ENCODE peak calls at places on chromosomes 7 and 10, in six cellular contexts. G is left ventricle myocardium inferior, R is spleen, D is breast epithelium, C is heart right ventricle, J is fibroblast of lung. W is an unnamed sample.

GRCh38 chr10:21355591-21356011 is 169.9 kb downstream of the SKIDA1 start:
- DNase-seq in G (no peak), D (no peak), J (no peak), R (no peak), C (no peak), W (no peak)

GRCh38 chr10:36181421-36181820 is 539.3 kb upstream of the FZD8 start:
- DNase-seq in J (peak; percentile 34), C (no peak), G (no peak), D (no peak), R (no peak), W (no peak)

GRCh38 chr7:66928388-66928787 is 7.4 kb downstream of the TMEM248 start:
- DNase-seq in J (peak; percentile 16), R (no peak), G (peak; percentile 22), D (no peak), C (peak; percentile 17), W (no peak)

GRCh38 chr7:129780257-129781127 is 169.0 kb downstream of the NRF1 start:
- DNase-seq in R (peak; percentile 83), J (no peak), D (peak; percentile 78), G (no peak), C (no peak), W (no peak)

GRCh38 chr10:11302181-11302580 is 284.5 kb downstream of the CELF2 start:
- DNase-seq in R (no peak), D (no peak), J (no peak), C (no peak), G (no peak), W (no peak)

GRCh38 chr10:124916098-124916584 is 25.8 kb upstream of the ZRANB1 start:
- DNase-seq in R (no peak), J (peak; percentile 32), D (no peak), C (no peak), G (no peak), W (no peak)

GRCh38 chr10:89369142-89370105 is 8.4 kb upstream of the IFIT1B start:
- DNase-seq in G (no peak), J (peak; percentile 75), C (no peak), R (no peak), D (no peak), W (no peak)

GRCh38 chr10:12954866-12955265 is 46.6 kb downstream of the CCDC3 start:
- DNase-seq in R (no peak), G (no peak), D (no peak), C (no peak), J (no peak), W (no peak)

GRCh38 chr7:134120405-134120804 is 6.7 kb upstream of the LRGUK start:
- DNase-seq in D (no peak), C (no peak), J (peak; percentile 4), R (no peak), G (no peak), W (peak; percentile 39)

GRCh38 chr10:133158756-133159610 is 1.0 kb upstream of the KNDC1 start:
- DNase-seq in C (no peak), D (no peak), G (no peak), R (peak; percentile 75), J (no peak), W (no peak)

GRCh38 chr10:15280462-15280861 is 90.6 kb downstream of the FAM171A1 start:
- DNase-seq in D (no peak), G (no peak), J (no peak), C (no peak), R (no peak), W (no peak)

GRCh38 chr7:106367664-106368063 is 82.9 kb upstream of the NAMPT start:
- DNase-seq in D (no peak), G (no peak), R (no peak), J (no peak), C (no peak), W (no peak)

GRCh38 chr10:1581189-1581588 is 156.1 kb downstream of the ADARB2 start:
- DNase-seq in J (no peak), G (no peak), R (no peak), D (no peak), C (no peak), W (no peak)

GRCh38 chr7:148079206-148079605 is 511.4 kb upstream of the C7orf33 start:
- DNase-seq in J (no peak), R (no peak), C (no peak), D (no peak), G (no peak), W (no peak)

GRCh38 chr7:17126413-17127374 is 171.8 kb upstream of the AHR start:
- DNase-seq in C (no peak), J (no peak), R (no peak), D (no peak), G (no peak), W (no peak)

GRCh38 chr10:73529089-73529832 is 33.4 kb upstream of the PPP3CB start:
- DNase-seq in D (peak; percentile 30), G (no peak), C (no peak), J (peak; percentile 88), R (no peak), W (no peak)

GRCh38 chr7:2012981-2013380 is 219.8 kb downstream of the MAD1L1 start:
- DNase-seq in J (peak; percentile 59), G (peak; percentile 61), R (peak; percentile 63), D (no peak), C (peak; percentile 65), W (no peak)

GRCh38 chr10:73790886-73791625 is 5.7 kb downstream of the ZSWIM8 start:
- DNase-seq in R (no peak), G (no peak), J (no peak), D (no peak), C (no peak), W (no peak)

GRCh38 chr10:64093304-64093703 is 572.1 kb downstream of the REEP3 start:
- DNase-seq in R (no peak), J (no peak), G (no peak), C (no peak), D (no peak), W (no peak)

GRCh38 chr10:43399911-43400310 is 9.1 kb downstream of the HNRNPF start:
- DNase-seq in D (no peak), R (no peak), J (no peak), C (no peak), G (no peak), W (no peak)

GRCh38 chr10:127293640-127294039 is 97.2 kb upstream of the INSYN2A start:
- DNase-seq in J (no peak), C (no peak), G (no peak), D (no peak), R (no peak), W (no peak)

GRCh38 chr10:26361946-26362345 is 76.2 kb upstream of the APBB1IP start:
- DNase-seq in C (no peak), D (no peak), G (no peak), R (no peak), J (no peak), W (no peak)

DNA sequence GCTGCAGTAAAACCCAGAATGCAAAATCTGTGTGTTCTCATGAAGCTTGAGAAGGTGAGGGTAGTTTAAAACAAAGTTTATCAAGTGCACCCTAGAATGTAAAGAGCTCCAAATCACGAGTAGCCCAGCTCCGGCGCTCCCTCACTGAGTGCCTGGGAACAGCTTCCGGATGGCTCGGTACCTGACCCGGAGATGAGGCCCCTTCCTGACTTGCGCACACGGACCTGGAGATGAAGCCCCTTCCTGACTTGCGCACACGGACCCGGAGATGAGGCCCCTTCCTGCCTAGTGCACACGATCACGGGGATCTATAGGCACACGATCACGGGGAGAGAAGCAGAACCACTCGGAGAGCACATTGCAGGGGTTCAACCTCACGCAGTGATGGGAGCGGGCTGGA is 322.1 kb upstream of the RNF32 start:
- DNase-seq in D (no peak), R (no peak), J (no peak), G (no peak), C (no peak), W (no peak)
- H3K36me3 ChIP-seq in D (no peaks in the 10 kb centered on the region), R (no peaks in the 10 kb centered on the region), J (no peaks in the 10 kb centered on the region), G (no peaks in the 10 kb centered on the region), C (no peaks in the 10 kb centered on the region), W (no peaks in the 10 kb centered on the region)

GRCh38 chr7:116525298-116525912 is 569 bp downstream of the CAV1 start:
- DNase-seq in G (peak; percentile 63), R (peak; percentile 83), C (peak; percentile 58), J (no peak), D (peak; percentile 32), W (no peak)

GRCh38 chr7:116528008-116528789 is 3.4 kb downstream of the CAV1 start:
- DNase-seq in J (peak; percentile 96), G (peak; percentile 51), R (no peak), C (peak; percentile 31), D (no peak), W (no peak)

GRCh38 chr7:116527521-116527920 is 2.7 kb downstream of the CAV1 start:
- DNase-seq in C (no peak), D (no peak), G (no peak), R (no peak), J (peak; percentile 51), W (no peak)

GRCh38 chr7:116525913-116526857 is 1.3 kb downstream of the CAV1 start:
- DNase-seq in C (peak; percentile 88), R (peak; percentile 93), J (peak; percentile 93), G (peak; percentile 85), D (peak; percentile 68), W (peak; percentile 92)

GRCh38 chr7:116526897-116527296 is 2.1 kb downstream of the CAV1 start:
- DNase-seq in G (no peak), R (no peak), J (no peak), C (no peak), D (no peak), W (no peak)
- H3K4me3 ChIP-seq in G (peak overlapping the region; percentile 83), R (no peak overlapping the region), J (peak overlapping the region; percentile 87), C (peak overlapping the region; percentile 81), D (peak overlapping the region; percentile 82), W (peak overlapping the region; percentile 83)

GRCh38 chr10:92688927-92689662 is 660 bp upstream of the HHEX start:
- DNase-seq in C (peak; percentile 33), D (no peak), J (peak; percentile 53), R (no peak), G (no peak), W (no peak)
- TF ChIP-seq CTCF in C (no peak), D (no peak), J (no peak), R (peak; percentile 8), G (no peak), W (no peak)

GRCh38 chr7:121351682-121352081 is 22.9 kb downstream of the WNT16 start:
- DNase-seq in D (no peak), J (no peak), G (no peak), R (no peak), C (no peak), W (no peak)

GRCh38 chr7:121352323-121352722 is 23.5 kb downstream of the WNT16 start:
- DNase-seq in D (no peak), R (no peak), G (no peak), C (no peak), J (no peak), W (no peak)
- H3K36me3 ChIP-seq in D (no peaks in the 10 kb centered on the region), R (peaks cover 71% of the 10 kb centered on the region), G (peaks cover 51% of the 10 kb centered on the region), C (no peaks in the 10 kb centered on the region), J (no peaks in the 10 kb centered on the region), W (peaks cover 15% of the 10 kb centered on the region)

GRCh38 chr7:141073173-141073640 is 657 bp upstream of the TMEM178B start:
- DNase-seq in G (peak; percentile 33), J (peak; percentile 29), C (peak; percentile 52), D (no peak), R (no peak), W (no peak)
- H3K4me3 ChIP-seq in G (peak overlapping the region; percentile 71), J (no peak overlapping the region), C (peak overlapping the region; percentile 16), D (peak overlapping the region; percentile 54), R (peak overlapping the region; percentile 31), W (peak overlapping the region; percentile 59)